ENCODE peak calls at places on chromosomes 7 and 10, in four cellular contexts. L, V, Q and A are unnamed samples.
A peak's percentile ranks its signal among the peaks of the same experiment; 100 is the strongest.

GRCh38 chr10:130045091-130045652 is 65.5 kb downstream of the C10orf143 start:
- DNase-seq in L (peak; percentile 9), V (no peak), Q (peak; percentile 43), A (no peak)

GRCh38 chr10:35661236-35661635 is 19.1 kb upstream of the FZD8 start:
- DNase-seq in L (no peak), V (no peak), Q (no peak), A (no peak)

GRCh38 chr10:99329891-99330674 is 927 bp downstream of the CNNM1 start:
- DNase-seq in L (no peak), V (no peak), Q (no peak), A (peak; percentile 45)

GRCh38 chr7:140317999-140318398 is 80.3 kb downstream of the SLC37A3 start:
- DNase-seq in L (no peak), V (no peak), Q (no peak), A (no peak)

GRCh38 chr7:47771990-47772360 is 176.3 kb downstream of the PKD1L1 start:
- DNase-seq in L (no peak), V (no peak), Q (no peak), A (no peak)

GRCh38 chr7:6015917-6016652 is 7.0 kb downstream of the AIMP2 start:
- DNase-seq in L (peak; percentile 37), V (no peak), Q (no peak), A (no peak)

GRCh38 chr10:77611670-77612069 is 25.9 kb downstream of the KCNMA1 start:
- DNase-seq in L (no peak), V (no peak), Q (no peak), A (no peak)

GRCh38 chr7:55363386-55364170 is 1.6 kb upstream of the LANCL2 start:
- DNase-seq in L (no peak), V (no peak), Q (no peak), A (no peak)

GRCh38 chr10:110504111-110504735 is 6.5 kb downstream of the DUSP5 start:
- DNase-seq in L (peak; percentile 41), V (no peak), Q (no peak), A (peak; percentile 38)

GRCh38 chr10:30000802-30001571 is 58.4 kb downstream of the JCAD start:
- DNase-seq in L (no peak), V (peak; percentile 51), Q (no peak), A (no peak)

GRCh38 chr10:60044221-60044620 is 137.9 kb upstream of the CCDC6 start:
- DNase-seq in L (no peak), V (no peak), Q (no peak), A (no peak)

GRCh38 chr10:93991596-93992284 is 2.0 kb upstream of the PLCE1 start:
- DNase-seq in L (no peak), V (peak; percentile 57), Q (no peak), A (peak; percentile 78)

GRCh38 chr10:131312261-131312801 is 810 bp upstream of the TCERG1L start:
- DNase-seq in L (no peak), V (no peak), Q (peak; percentile 64), A (no peak)

GRCh38 chr7:95493247-95493646 is 7.5 kb downstream of the ASB4 start:
- DNase-seq in L (no peak), V (no peak), Q (no peak), A (no peak)

GRCh38 chr10:128024426-128024825 is 101.8 kb downstream of the MKI67 start:
- DNase-seq in L (no peak), V (no peak), Q (no peak), A (no peak)

GRCh38 chr10:47396311-47396717 is 12.2 kb upstream of the ZNF488 start:
- DNase-seq in L (no peak), V (peak; percentile 18), Q (no peak), A (no peak)

GRCh38 chr7:44767912-44768662 is 19.4 kb downstream of the ZMIZ2 start:
- DNase-seq in L (peak; percentile 77), V (no peak), Q (no peak), A (no peak)

GRCh38 chr7:139341776-139342244 is 673 bp downstream of the FMC1 start:
- DNase-seq in L (no peak), V (no peak), Q (no peak), A (peak; percentile 90)

GRCh38 chr10:131617113-131617877 is 283.5 kb upstream of the PPP2R2D start:
- DNase-seq in L (peak; percentile 1), V (no peak), Q (no peak), A (no peak)

GRCh38 chr7:92612501-92612900 is 22.3 kb upstream of the FAM133B start:
- DNase-seq in L (no peak), V (no peak), Q (no peak), A (no peak)

GRCh38 chr10:86344714-86345161 is 21.9 kb downstream of the GRID1 start:
- DNase-seq in L (no peak), V (no peak), Q (no peak), A (no peak)

GRCh38 chr7:103073989-103074518 is 542 bp downstream of the FBXL13 start:
- DNase-seq in L (no peak), V (no peak), Q (no peak), A (no peak)

GRCh38 chr7:133023370-133024075 is 58.4 kb downstream of the CHCHD3 start:
- DNase-seq in L (no peak), V (no peak), Q (no peak), A (no peak)

GRCh38 chr10:31343009-31343408 is 24.0 kb downstream of the ZEB1 start:
- DNase-seq in L (no peak), V (no peak), Q (no peak), A (no peak)

GRCh38 chr7:79933144-79933543 is 201.5 kb upstream of the GNAI1 start:
- DNase-seq in L (no peak), V (no peak), Q (no peak), A (no peak)

GRCh38 chr7:141674201-141674671 is 27.7 kb downstream of the DENND11 start:
- DNase-seq in L (no peak), V (peak; percentile 45), Q (peak; percentile 15), A (peak; percentile 60)

GRCh38 chr7:23696916-23697441 is 13.0 kb upstream of the STK31 start:
- DNase-seq in L (peak; percentile 89), V (peak; percentile 58), Q (peak; percentile 67), A (peak; percentile 85)

GRCh38 chr10:50219646-50220045 is 31.7 kb downstream of the ASAH2 start:
- DNase-seq in L (no peak), V (peak; percentile 69), Q (no peak), A (no peak)

GRCh38 chr7:3950249-3950648 is 649.2 kb downstream of the SDK1 start:
- DNase-seq in L (no peak), V (no peak), Q (no peak), A (no peak)

GRCh38 chr7:127949670-127950069 is 81.6 kb downstream of the LRRC4 start:
- DNase-seq in L (peak; percentile 43), V (no peak), Q (no peak), A (no peak)

GRCh38 chr10:83917519-83918506 is 221.5 kb upstream of the GHITM start:
- DNase-seq in L (peak; percentile 39), V (peak; percentile 12), Q (no peak), A (peak; percentile 4)

GRCh38 chr7:1961776-1962276 is 270.9 kb downstream of the MAD1L1 start:
- DNase-seq in L (peak; percentile 27), V (no peak), Q (no peak), A (no peak)

GRCh38 chr7:8290645-8291308 is 28.8 kb upstream of the ICA1 start:
- DNase-seq in L (no peak), V (no peak), Q (no peak), A (no peak)

GRCh38 chr7:91420606-91421390 is 156.6 kb downstream of the FZD1 start:
- DNase-seq in L (no peak), V (no peak), Q (no peak), A (no peak)

GRCh38 chr10:58645762-58646161 is 133.1 kb downstream of the BICC1 start:
- DNase-seq in L (no peak), V (no peak), Q (no peak), A (no peak)

GRCh38 chr10:42475168-42476098 is 162.9 kb downstream of the ZNF33B start:
- DNase-seq in L (peak; percentile 50), V (peak; percentile 6), Q (no peak), A (no peak)
- TF ChIP-seq RNF2 in L (no peak), V (no peak), Q (no peak), A (no peak)

GRCh38 chr10:88565072-88565471 is 18.0 kb downstream of the RNLS start:
- DNase-seq in L (no peak), V (no peak), Q (no peak), A (peak; percentile 39)
- TF ChIP-seq RNF2 in L (no peak), V (no peak), Q (no peak), A (no peak)

DNA sequence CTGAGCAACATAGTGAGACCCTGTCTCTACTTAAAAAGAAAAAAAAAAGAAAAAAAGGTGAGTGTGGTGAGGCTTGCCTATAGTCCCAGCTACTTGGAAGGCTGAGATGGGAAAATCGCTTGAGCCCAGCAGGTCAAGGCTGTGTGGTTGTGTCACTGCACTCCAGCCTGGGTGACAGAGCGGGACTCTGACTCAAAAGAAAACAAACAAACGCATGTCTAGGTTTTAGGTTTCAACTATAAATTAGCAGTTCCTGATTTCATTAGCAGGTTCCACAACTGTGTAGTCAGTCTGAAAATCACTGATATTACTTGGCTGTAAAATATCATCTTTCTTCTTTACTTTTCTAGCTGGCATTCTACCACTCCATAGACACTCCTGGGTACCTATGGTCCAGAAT is 155.7 kb upstream of the HGF start:
- DNase-seq in L (no peak), V (no peak), Q (no peak), A (no peak)
- TF ChIP-seq RNF2 in L (no peak), V (no peak), Q (no peak), A (no peak)

GRCh38 chr7:119482671-119483070 is 790.3 kb upstream of the KCND2 start:
- DNase-seq in L (no peak), V (no peak), Q (no peak), A (no peak)

GRCh38 chr7:119483364-119483763 is 789.6 kb upstream of the KCND2 start:
- DNase-seq in L (no peak), V (no peak), Q (no peak), A (no peak)

DNA sequence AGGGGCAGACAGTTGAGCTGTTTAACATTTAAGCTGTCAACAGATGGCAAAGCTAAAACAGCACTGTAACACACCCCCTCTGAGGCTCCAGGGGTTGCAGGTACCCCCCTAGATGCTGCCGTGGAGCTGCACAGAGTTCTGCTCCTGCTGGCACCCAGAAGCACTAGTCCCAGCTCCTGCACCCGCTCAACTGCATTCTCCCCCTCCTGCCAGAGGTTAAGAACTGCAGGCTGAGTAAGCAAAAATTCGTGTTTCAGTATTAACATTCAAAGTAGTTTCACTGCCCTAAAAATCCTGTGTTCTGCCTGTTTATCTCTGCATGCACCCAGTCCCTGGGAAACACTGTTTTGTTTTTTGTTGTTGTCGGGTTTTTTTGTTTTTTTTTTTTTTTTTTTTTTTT is 790.8 kb upstream of the KCND2 start:
- DNase-seq in L (peak; percentile 13), V (peak; percentile 32), Q (peak; percentile 47), A (peak; percentile 7)
- TF ChIP-seq RNF2 in L (no peak), V (no peak), Q (no peak), A (no peak)

GRCh38 chr10:103822052-103822716 is 33.2 kb downstream of the SH3PXD2A start:
- DNase-seq in L (no peak), V (no peak), Q (no peak), A (no peak)
- TF ChIP-seq RNF2 in L (no peak), V (no peak), Q (no peak), A (no peak)

GRCh38 chr7:113094517-113095249 is 8.1 kb upstream of the GPR85 start:
- DNase-seq in L (no peak), V (no peak), Q (no peak), A (no peak)
- TF ChIP-seq RNF2 in L (no peak), V (no peak), Q (no peak), A (no peak)

GRCh38 chr10:124959564-124959963 is 17.6 kb downstream of the ZRANB1 start:
- DNase-seq in L (no peak), V (no peak), Q (no peak), A (no peak)
- TF ChIP-seq RNF2 in L (no peak), V (no peak), Q (no peak), A (no peak)